ENCODE peak calls at places on chromosomes 16 and 17, in seven cellular contexts. C is M059J, V is adrenal gland, P is stomach, A is H54, I is posterior cingulate gyrus, W is H7. Z is an unnamed sample.

GRCh38 chr17:41739661-41740352 is 5.4 kb upstream of the HAP1 start:
- DNase-seq in C (peak), V (no peak), P (no peak), A (peak), I (no peak), W (no peak), Z (no peak)

GRCh38 chr17:58303981-58304734 is 23.4 kb upstream of the MPO start:
- DNase-seq in C (peak), V (peak), P (peak), A (peak), I (no peak), W (peak), Z (no peak)

GRCh38 chr17:72244494-72244893 is 123.7 kb downstream of the SOX9 start:
- DNase-seq in C (peak), V (no peak), P (no peak), A (no peak), I (no peak), W (no peak), Z (no peak)

GRCh38 chr17:31857920-31858646 is 961 bp downstream of the COPRS start:
- DNase-seq in C (no peak), V (peak), P (no peak), A (no peak), I (no peak), W (no peak), Z (no peak)

GRCh38 chr16:17404903-17405691 is 65.7 kb downstream of the XYLT1 start:
- DNase-seq in C (peak), V (peak), P (no peak), A (no peak), I (peak), W (no peak), Z (no peak)

GRCh38 chr16:59164461-59164860 is 430.3 kb upstream of the GOT2 start:
- DNase-seq in C (peak), V (no peak), P (peak), A (no peak), I (no peak), W (no peak), Z (no peak)

GRCh38 chr16:56424791-56425438 is 430 bp downstream of the AMFR start:
- DNase-seq in C (no peak), V (peak), P (no peak), A (peak), I (peak), W (peak), Z (no peak)

GRCh38 chr17:69367298-69367697 is 40.4 kb upstream of the ABCA5 start:
- DNase-seq in C (no peak), V (no peak), P (no peak), A (no peak), I (no peak), W (no peak), Z (no peak)

GRCh38 chr17:17186051-17186450 is 20.1 kb downstream of the PLD6 start:
- DNase-seq in C (no peak), V (no peak), P (peak), A (no peak), I (no peak), W (no peak), Z (no peak)

GRCh38 chr17:76683921-76684745 is 26.6 kb downstream of the MXRA7 start:
- DNase-seq in C (no peak), V (no peak), P (no peak), A (no peak), I (no peak), W (peak), Z (no peak)

Z was measured in chondrocyte.